ENCODE peak calls at places on chromosomes 5 and 9, in nine cellular contexts. A is WERI-Rb-1; K is cardiac fibroblast; Z is stimulated activated CD4-positive, alpha-beta T cell treated with anti-CD3 and anti-CD28 coated beads, Interleukin-1b, Interleukin-23, amount 100 ng/mL, for 24 hours; R is dorsolateral prefrontal cortex; G is choroid plexus epithelial cell; Q is MCF 10A; C is AG08396; E is naive thymus-derived CD8-positive, alpha-beta T cell. H is an unnamed sample.

GRCh38 chr9:123925820-123926219 is 4.1 kb downstream of the DENND1A start:
- DNase-seq in A (no peak), K (peak), Z (no peak), R (no peak), G (no peak), Q (no peak), C (no peak), E (no peak), H (no peak)

GRCh38 chr5:165242701-165243100 is 1737.3 kb downstream of the MAT2B start:
- DNase-seq in A (no peak), K (no peak), Z (no peak), R (no peak), G (peak), Q (no peak), C (no peak), E (no peak), H (no peak)

GRCh38 chr9:89402695-89403427 is 84.6 kb downstream of the SECISBP2 start:
- DNase-seq in A (no peak), K (no peak), Z (no peak), R (no peak), G (no peak), Q (no peak), C (no peak), E (no peak), H (peak)

GRCh38 chr9:120510816-120511215 is 69.2 kb downstream of the CDK5RAP2 start:
- DNase-seq in A (no peak), K (no peak), Z (no peak), R (no peak), G (peak), Q (peak), C (no peak), E (no peak), H (no peak)

GRCh38 chr9:35789541-35789940 is 1.9 kb upstream of the NPR2 start:
- DNase-seq in A (no peak), K (no peak), Z (no peak), R (no peak), G (no peak), Q (no peak), C (no peak), E (no peak), H (no peak)

GRCh38 chr9:131468031-131468430 is 34.7 kb upstream of the POMT1 start:
- DNase-seq in A (no peak), K (no peak), Z (no peak), R (no peak), G (no peak), Q (no peak), C (no peak), E (no peak), H (no peak)

GRCh38 chr5:1897816-1898450 is 15.2 kb upstream of the IRX4 start:
- DNase-seq in A (no peak), K (no peak), Z (no peak), R (no peak), G (no peak), Q (no peak), C (no peak), E (peak), H (no peak)

GRCh38 chr9:136441681-136442245 is 2.1 kb upstream of the INPP5E start:
- DNase-seq in A (no peak), K (no peak), Z (no peak), R (no peak), G (no peak), Q (no peak), C (no peak), E (no peak), H (no peak)

GRCh38 chr5:127358782-127359181 is 68.2 kb downstream of the MEGF10 start:
- DNase-seq in A (no peak), K (peak), Z (no peak), R (no peak), G (peak), Q (peak), C (no peak), E (no peak), H (no peak)

GRCh38 chr5:140103154-140103553 is 10.8 kb upstream of the PURA start:
- DNase-seq in A (no peak), K (no peak), Z (no peak), R (no peak), G (no peak), Q (no peak), C (no peak), E (no peak), H (no peak)

GRCh38 chr5:152246401-152246800 is 158.7 kb downstream of the NMUR2 start:
- DNase-seq in A (no peak), K (peak), Z (no peak), R (no peak), G (peak), Q (peak), C (peak), E (no peak), H (peak)

GRCh38 chr9:114701971-114702370 is 20.0 kb upstream of the TEX48 start:
- DNase-seq in A (no peak), K (no peak), Z (no peak), R (no peak), G (no peak), Q (no peak), C (no peak), E (no peak), H (no peak)

GRCh38 chr5:146340260-146341081 is 1.8 kb downstream of the POU4F3 start:
- DNase-seq in A (no peak), K (peak), Z (no peak), R (no peak), G (peak), Q (peak), C (peak), E (no peak), H (peak)